ENCODE peak calls at places on chromosomes 11 and 22, in five cellular contexts. H is mammary epithelial cell, R is WERI-Rb-1, U is astrocyte of the spinal cord, E is adrenal gland. T is an unnamed sample.

GRCh38 chr11:17697175-17697949 is 22.0 kb upstream of the MYOD1 start:
- DNase-seq in H (no peak), R (no peak), U (no peak), E (no peak), T (no peak)

GRCh38 chr11:16606784-16607674 is 131.4 kb upstream of the C11orf58 start:
- DNase-seq in H (peak; percentile 56), R (peak; percentile 38), U (peak; percentile 30), E (peak; percentile 37), T (no peak)

GRCh38 chr22:20281891-20282290 is 13.8 kb upstream of the RTN4R start:
- DNase-seq in H (no peak), R (no peak), U (no peak), E (no peak), T (no peak)

GRCh38 chr22:27585141-27585540 is 216.4 kb downstream of the MN1 start:
- DNase-seq in H (no peak), R (peak; percentile 19), U (no peak), E (no peak), T (no peak)

GRCh38 chr11:104001474-104001873 is 35.0 kb upstream of the DDI1 start:
- DNase-seq in H (no peak), R (no peak), U (peak; percentile 41), E (no peak), T (peak; percentile 43)

GRCh38 chr11:130798280-130798679 is 118.0 kb downstream of the SNX19 start:
- DNase-seq in H (peak; percentile 99), R (no peak), U (peak; percentile 91), E (no peak), T (peak; percentile 52)

GRCh38 chr22:19782533-19782932 is 22.0 kb downstream of the TBX1 start:
- DNase-seq in H (no peak), R (no peak), U (no peak), E (no peak), T (no peak)

GRCh38 chr11:44324787-44325525 is 15.0 kb upstream of the ALX4 start:
- DNase-seq in H (no peak), R (no peak), U (no peak), E (no peak), T (no peak)

GRCh38 chr11:116499396-116500001 is 273.3 kb downstream of the BUD13 start:
- DNase-seq in H (peak; percentile 33), R (peak; percentile 98), U (peak; percentile 43), E (peak; percentile 48), T (peak; percentile 61)

GRCh38 chr11:926341-926916 is 759 bp downstream of the AP2A2 start:
- DNase-seq in H (peak; percentile 66), R (peak; percentile 44), U (peak; percentile 49), E (peak; percentile 54), T (peak; percentile 59)

GRCh38 chr22:25923952-25924351 is 182.0 kb downstream of the MYO18B start:
- DNase-seq in H (no peak), R (no peak), U (no peak), E (no peak), T (no peak)

GRCh38 chr11:60895687-60896086 is 10.7 kb downstream of the PRPF19 start:
- DNase-seq in H (no peak), R (no peak), U (no peak), E (no peak), T (no peak)

GRCh38 chr11:48028909-48029685 is 48.7 kb downstream of the PTPRJ start:
- DNase-seq in H (no peak), R (no peak), U (no peak), E (no peak), T (peak; percentile 54)

GRCh38 chr11:72263363-72263762 is 19.4 kb upstream of the PHOX2A start:
- DNase-seq in H (peak; percentile 63), R (no peak), U (peak; percentile 67), E (no peak), T (peak; percentile 35)

GRCh38 chr11:69295079-69295994 is 1.4 kb downstream of the MYEOV start:
- DNase-seq in H (no peak), R (no peak), U (no peak), E (no peak), T (no peak)
- TF ChIP-seq CTCF in H (no peak), R (no peak), U (no peak), E (no peak), T (no peak)

GRCh38 chr11:12263141-12263693 is 114.2 kb upstream of the PARVA start:
- DNase-seq in H (no peak), R (no peak), U (no peak), E (no peak), T (no peak)

GRCh38 chr11:12261551-12261950 is 115.8 kb upstream of the PARVA start:
- DNase-seq in H (no peak), R (no peak), U (no peak), E (no peak), T (no peak)

GRCh38 chr11:12260731-12261521 is 116.4 kb upstream of the PARVA start:
- DNase-seq in H (no peak), R (no peak), U (no peak), E (no peak), T (no peak)

GRCh38 chr11:12266943-12267342 is 110.4 kb upstream of the PARVA start:
- DNase-seq in H (no peak), R (no peak), U (no peak), E (no peak), T (no peak)

DNA sequence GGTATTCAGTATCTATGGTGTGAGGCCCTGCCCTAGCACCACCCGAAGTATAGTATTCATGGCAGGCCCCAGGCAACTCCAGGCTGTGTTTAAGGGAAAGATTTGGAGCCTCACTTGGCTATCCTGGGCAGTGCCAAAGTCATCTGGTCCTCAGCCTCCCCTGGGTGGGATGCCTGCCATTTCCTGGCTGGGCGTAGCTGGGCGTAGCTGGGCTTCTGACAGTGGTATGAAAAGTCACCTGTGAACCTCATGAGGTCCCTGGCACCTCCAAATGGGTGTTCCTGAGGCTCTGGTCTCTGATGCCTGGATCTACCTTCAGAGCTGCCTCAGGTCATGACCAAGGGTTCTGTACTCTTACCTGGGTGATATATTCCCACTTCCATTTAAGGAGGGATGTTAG is 113.0 kb upstream of the PARVA start:
- DNase-seq in H (no peak), R (no peak), U (no peak), E (no peak), T (no peak)
- H3K4me3 ChIP-seq in H (no peak overlapping the region), R (no peak overlapping the region), U (no peak overlapping the region), E (no peak overlapping the region), T (no peak overlapping the region)

DNA sequence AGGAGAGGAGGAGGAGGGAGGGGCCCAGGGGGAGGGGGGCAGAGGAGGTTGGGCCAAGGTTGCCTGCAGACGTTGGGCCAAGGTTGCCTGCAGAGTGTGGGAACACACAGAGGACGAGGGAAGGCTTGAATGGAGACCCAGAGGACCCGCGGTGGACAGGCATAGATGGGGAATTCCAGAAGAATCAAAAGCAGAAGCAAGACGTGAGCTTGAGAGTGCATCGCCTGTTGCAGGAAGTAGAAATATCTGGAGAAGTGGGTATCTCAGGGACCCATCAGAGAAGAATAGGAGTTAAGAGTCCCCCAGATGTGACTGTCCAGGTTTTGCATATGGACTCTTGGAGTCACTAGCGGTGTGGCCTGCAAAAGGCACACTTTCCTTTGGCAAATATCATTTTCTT is 670.2 kb downstream of the TBC1D22A start:
- DNase-seq in H (no peak), R (no peak), U (no peak), E (no peak), T (no peak)
- TF ChIP-seq CTCF in H (no peak), R (no peak), U (no peak), E (no peak), T (no peak)

DNA sequence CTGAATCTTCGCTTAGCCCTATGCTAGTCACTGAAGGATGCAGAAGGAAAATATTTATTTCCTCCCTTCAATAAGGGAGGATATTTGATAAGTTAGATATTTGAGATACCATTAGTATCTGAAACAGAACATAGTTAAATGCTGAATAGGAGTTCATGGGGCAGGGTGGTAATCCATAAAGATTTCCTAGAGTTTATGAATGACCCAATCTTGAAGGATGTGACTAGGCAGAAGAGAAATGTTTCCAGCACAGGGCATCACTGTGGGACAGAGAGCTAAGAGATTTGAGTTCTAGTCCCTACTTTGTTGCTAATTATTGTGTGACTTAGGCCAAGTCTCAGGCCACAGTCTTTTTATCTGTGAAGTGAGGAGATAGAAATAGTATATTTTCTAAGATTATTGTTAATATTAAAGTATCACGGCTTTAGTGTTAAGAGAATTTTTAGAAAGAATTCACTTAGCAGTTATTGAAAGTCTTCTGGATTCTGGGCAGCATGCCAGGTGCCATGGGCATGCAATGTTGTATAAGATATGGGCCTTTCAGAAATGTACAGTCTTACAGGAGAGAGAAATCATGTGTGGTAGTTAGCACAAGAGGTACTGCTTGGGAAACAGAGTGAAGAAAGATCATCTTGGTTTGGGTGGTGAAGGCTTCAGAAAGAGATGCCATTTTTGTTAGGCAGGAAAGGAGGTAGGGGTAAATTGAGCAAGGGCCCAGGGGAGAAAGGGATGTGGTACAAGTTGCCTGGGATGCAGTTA is 24.0 kb downstream of the SWAP70 start:
- DNase-seq in H (no peak), R (no peak), U (peak; percentile 34), E (no peak), T (peak; percentile 72)
- H3K4me3 ChIP-seq in H (no peak overlapping the region), R (no peak overlapping the region), U (no peak overlapping the region), E (no peak overlapping the region), T (no peak overlapping the region)

DNA sequence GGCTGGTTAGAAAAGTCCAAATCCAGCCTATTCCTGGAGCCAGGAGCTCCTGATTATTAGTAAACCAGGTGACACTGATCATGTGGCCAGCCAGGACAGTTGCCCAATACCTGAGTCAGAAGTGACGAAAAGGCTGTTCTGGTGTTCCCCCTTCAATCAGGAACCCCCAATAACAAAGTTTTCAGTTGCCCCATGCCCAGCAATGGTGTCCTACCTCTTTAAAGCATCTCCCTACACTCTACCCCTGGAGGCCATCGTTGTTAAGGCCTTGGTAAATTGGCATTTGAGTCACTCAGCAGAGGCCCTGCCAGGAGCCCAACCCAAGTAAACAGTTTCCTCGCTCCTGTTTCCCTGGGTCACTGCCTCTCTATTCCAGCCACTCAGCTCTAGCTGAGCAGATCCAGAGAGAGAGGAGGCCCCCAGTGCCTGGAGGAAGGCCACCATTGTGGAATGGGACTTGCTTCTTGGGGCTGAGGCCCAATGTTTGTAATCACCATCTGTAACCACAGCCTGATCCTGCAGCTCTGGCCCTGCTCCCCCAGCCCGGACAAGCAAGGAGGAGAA is 25.0 kb downstream of the ARHGAP1 start:
- DNase-seq in H (peak; percentile 64), R (no peak), U (peak; percentile 69), E (peak; percentile 84), T (peak; percentile 76)
- TF ChIP-seq CTCF in H (peak; percentile 33), R (no peak), U (no peak), E (peak; percentile 27), T (peak; percentile 26)